ENCODE peak calls at places on chromosomes 1 and 21, in seven cellular contexts. J, Q, U, L, Y, P and S are unnamed samples.

GRCh38 chr1:243354511-243355153 is 98.8 kb downstream of the SDCCAG8 start:
- DNase-seq in P (no peak), U (no peak), L (no peak), Y (no peak), J (peak), Q (no peak), S (no peak)

GRCh38 chr1:43622471-43622870 is 27.5 kb upstream of the KDM4A start:
- DNase-seq in L (no peak), J (no peak), U (no peak), Y (no peak), Q (peak), P (no peak), S (no peak)

GRCh38 chr1:19367584-19368041 is 55.5 kb downstream of the SLC66A1 start:
- DNase-seq in J (no peak), L (no peak), Q (no peak), U (no peak), P (no peak), Y (no peak), S (no peak)

GRCh38 chr1:62022348-62022747 is 172.3 kb upstream of the L1TD1 start:
- DNase-seq in L (no peak), Q (no peak), J (no peak), P (no peak), Y (no peak), U (no peak), S (no peak)

GRCh38 chr1:221743416-221744208 is 1.7 kb upstream of the DUSP10 start:
- DNase-seq in U (no peak), J (peak), L (no peak), Y (no peak), P (no peak), Q (no peak), S (no peak)

GRCh38 chr1:93448292-93448982 is 519 bp downstream of the FNBP1L start:
- DNase-seq in Q (no peak), Y (peak), L (peak), J (peak), U (no peak), P (peak), S (peak)

GRCh38 chr1:108107658-108108057 is 92.5 kb downstream of the SLC25A24 start:
- DNase-seq in Y (no peak), J (no peak), P (no peak), L (no peak), U (no peak), Q (no peak), S (no peak)

GRCh38 chr1:2523891-2524609 is 2.3 kb downstream of the PANK4 start:
- DNase-seq in P (no peak), J (no peak), Y (no peak), L (no peak), Q (no peak), U (no peak), S (no peak)

GRCh38 chr1:27668121-27668807 is 3.7 kb downstream of the IFI6 start:
- DNase-seq in U (no peak), Q (no peak), L (no peak), Y (peak), J (no peak), P (no peak), S (no peak)

GRCh38 chr1:27668808-27669723 is 2.9 kb downstream of the IFI6 start:
- DNase-seq in Y (peak), J (peak), Q (no peak), U (peak), P (peak), L (peak), S (peak)

GRCh38 chr1:27669876-27670275 is 2.1 kb downstream of the IFI6 start:
- DNase-seq in Y (no peak), J (no peak), L (no peak), Q (no peak), P (no peak), U (no peak), S (no peak)

GRCh38 chr1:27672750-27673112 is 739 bp upstream of the IFI6 start:
- DNase-seq in Q (no peak), Y (no peak), L (no peak), P (no peak), J (no peak), U (no peak), S (no peak)

DNA sequence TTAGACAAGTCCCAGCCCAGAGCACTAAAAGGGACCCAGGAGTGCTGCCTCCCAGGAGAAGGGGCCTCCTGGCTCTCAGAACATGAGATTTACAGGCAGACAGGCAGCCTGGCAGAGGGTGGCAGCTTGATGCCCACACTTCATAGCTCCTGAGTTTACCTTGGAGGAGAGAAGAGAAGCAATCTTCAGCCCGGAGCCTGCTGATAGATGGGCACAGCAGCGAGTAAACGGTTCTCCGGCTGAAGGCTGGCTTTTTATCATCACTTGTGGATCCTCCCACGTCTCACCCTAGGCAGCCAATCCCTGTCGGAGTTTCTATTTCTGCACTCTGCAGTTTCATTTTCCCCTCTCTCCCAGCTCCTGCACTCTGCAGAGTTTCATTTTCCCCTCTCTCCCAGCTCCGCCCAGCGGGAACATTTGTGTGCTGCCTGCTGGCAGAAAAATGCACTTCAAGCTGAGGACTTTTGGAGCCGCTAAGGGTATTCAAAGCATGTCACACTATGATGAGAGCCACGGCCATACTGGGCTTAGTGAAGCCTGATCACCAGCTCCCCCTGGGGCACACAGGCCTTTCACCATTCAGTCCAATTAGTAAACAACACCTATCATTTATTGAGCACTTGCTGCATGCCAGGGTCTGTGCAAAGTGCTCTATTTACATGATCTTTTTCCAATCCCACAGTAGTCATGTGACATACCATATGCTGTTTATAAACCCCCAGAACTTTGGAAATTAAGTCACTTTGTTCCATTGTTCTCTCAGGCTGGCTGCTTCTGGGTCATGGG is at the start of gene IFI6:
- DNase-seq in L (peak), J (peak), U (peak), Q (peak), P (peak), Y (peak), S (peak)
- TF ChIP-seq CTCF in L (peak), J (no peak), U (peak), Q (peak), P (no peak), Y (no peak), S (no peak)

GRCh38 chr1:13451399-13451965 is 41.2 kb downstream of the PRAMEF20 start:
- DNase-seq in J (no peak), L (no peak), Q (no peak), U (no peak), P (no peak), Y (no peak), S (no peak)
- TF ChIP-seq CTCF in J (no peak), L (no peak), Q (no peak), U (no peak), P (no peak), Y (no peak), S (no peak)

GRCh38 chr1:63537940-63538339 is 14.6 kb downstream of the EFCAB7 start:
- DNase-seq in J (no peak), Q (no peak), L (no peak), U (no peak), P (no peak), Y (no peak), S (no peak)
- TF ChIP-seq CTCF in J (no peak), Q (peak), L (peak), U (peak), P (no peak), Y (no peak), S (peak)

DNA sequence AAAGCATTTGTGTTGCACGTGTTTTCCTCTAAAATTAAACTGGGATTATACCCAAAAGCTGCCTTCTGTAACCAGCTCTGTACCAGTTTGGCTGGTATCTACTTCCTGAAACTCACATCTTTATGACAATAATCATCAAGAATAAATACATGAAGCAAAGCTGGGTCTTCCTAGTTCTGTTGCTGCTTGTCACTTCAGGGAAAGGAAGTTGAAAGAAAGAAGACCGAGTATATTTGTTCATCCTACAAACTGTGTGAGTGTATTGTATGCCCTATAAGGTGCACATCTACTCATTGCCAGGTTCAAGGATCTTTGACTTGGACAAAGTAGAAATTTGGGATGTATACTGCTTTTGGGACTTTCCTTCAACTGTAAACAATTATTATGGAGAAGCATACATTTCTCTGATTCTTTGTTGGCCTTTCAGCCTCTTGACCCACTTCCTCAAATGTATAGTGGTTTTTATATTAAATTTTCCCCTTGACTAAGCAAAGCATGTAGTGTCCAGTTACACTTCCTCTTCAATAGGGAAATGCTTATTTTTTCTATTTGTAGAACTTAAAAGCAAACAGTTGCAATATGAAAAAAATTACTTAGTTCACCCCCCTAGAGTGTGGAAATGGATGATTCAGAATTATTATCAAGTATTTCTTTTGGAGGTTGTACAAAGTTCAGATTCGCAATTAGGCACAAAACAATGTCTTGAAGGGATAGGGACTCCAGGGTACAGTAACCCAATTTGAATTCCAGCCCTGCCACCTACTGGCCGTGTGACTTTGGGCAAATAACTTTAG is 28.9 kb upstream of the IFNGR2 start:
- DNase-seq in J (no peak), Q (no peak), Y (peak), U (peak), P (peak), L (no peak), S (peak)
- TF ChIP-seq CTCF in J (peak), Q (peak), Y (no peak), U (peak), P (no peak), L (peak), S (peak)

DNA sequence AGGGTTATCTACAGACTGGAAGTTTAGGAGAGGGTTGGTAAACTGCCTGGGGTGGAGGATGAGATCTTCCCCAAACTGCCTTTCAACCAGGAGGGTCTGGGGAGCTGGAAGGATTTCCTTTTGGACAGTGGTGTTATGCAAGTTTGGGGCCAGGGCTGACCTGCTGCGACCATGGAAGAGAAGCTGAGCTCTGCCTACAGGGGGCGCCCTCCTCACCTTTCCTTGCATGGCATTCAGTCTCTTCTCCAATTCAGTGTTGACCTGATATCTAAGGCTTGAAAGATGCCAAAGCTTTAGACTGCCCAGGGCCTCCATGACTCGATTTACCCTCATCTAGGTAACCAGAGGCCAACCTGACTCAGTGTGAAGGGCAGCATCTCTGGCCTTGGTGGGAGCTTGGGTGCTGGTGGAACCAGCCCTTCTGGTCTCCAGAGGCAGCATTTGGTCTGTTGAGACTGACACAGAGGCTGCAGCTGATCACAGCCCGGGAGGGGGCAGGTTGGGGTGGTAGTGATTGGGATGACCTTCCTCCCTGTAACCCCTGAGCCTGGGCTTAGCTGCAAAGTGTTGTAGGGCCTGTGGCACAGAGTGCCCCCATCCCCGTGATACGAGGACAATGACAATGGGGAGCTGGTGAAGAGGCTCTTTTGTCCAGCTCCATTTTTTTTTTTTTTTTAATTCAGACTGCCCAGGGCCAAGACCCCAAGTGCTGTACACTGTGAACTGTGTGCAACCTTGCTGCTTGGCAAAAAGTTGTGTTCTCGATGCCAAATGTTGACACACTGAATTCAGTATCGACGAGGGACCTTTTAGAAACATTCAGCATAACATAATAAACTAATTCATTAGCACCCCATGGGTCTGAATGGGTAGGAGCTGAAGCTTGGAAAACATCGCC is 169.9 kb downstream of the GRIK3 start:
- DNase-seq in Q (no peak), J (peak), L (peak), Y (no peak), P (peak), U (no peak), S (peak)
- TF ChIP-seq CTCF in Q (no peak), J (peak), L (peak), Y (no peak), P (peak), U (peak), S (peak)

GRCh38 chr21:37220981-37221664 is 46.0 kb downstream of the VPS26C start:
- DNase-seq in L (peak), Q (peak), P (peak), Y (peak), U (peak), J (peak), S (peak)
- TF ChIP-seq CTCF in L (no peak), Q (peak), P (no peak), Y (no peak), U (peak), J (peak), S (no peak)

GRCh38 chr1:231322880-231323530 is 14.6 kb downstream of the EXOC8 start:
- DNase-seq in Y (no peak), J (no peak), U (no peak), L (no peak), P (no peak), Q (no peak), S (no peak)
- TF ChIP-seq CTCF in Y (no peak), J (no peak), U (no peak), L (peak), P (peak), Q (no peak), S (no peak)

GRCh38 chr1:89994805-89995594 is at the start of gene ZNF326:
- DNase-seq in Q (peak), P (peak), Y (peak), J (peak), U (peak), L (peak), S (peak)
- TF ChIP-seq CTCF in Q (no peak), P (no peak), Y (no peak), J (no peak), U (peak), L (no peak), S (no peak)

GRCh38 chr1:92065042-92065441 is 10.2 kb downstream of the SETSIP start:
- DNase-seq in Q (no peak), P (no peak), U (no peak), J (no peak), L (no peak), Y (no peak), S (no peak)
- TF ChIP-seq CTCF in Q (no peak), P (no peak), U (no peak), J (no peak), L (no peak), Y (no peak), S (no peak)

GRCh38 chr1:117815926-117816325 is 113.5 kb downstream of the GDAP2 start:
- DNase-seq in L (no peak), Q (no peak), U (no peak), J (no peak), Y (no peak), P (peak), S (no peak)
- TF ChIP-seq CTCF in L (peak), Q (no peak), U (no peak), J (no peak), Y (no peak), P (no peak), S (no peak)